ENCODE peak calls at places on chromosomes 12 and 14, in eight cellular contexts. One of them, this sample, is unnamed.

GRCh38 chr12:113220593-113221180 is 577 bp upstream of the TPCN1 start:
- DNase-seq in SK-N-SH: no peak
- DNase-seq in testis: no peak
- DNase-seq in uterus: no peak
- DNase-seq in LNCaP clone FGC: no peak
- DNase-seq in fibroblast of lung: no peak
- DNase-seq in A549: peak; percentile 50
- DNase-seq in BJ: no peak
- DNase-seq in this sample: no peak

GRCh38 chr14:102930753-102931579 is 8.5 kb downstream of the AMN start:
- DNase-seq in SK-N-SH: no peak
- DNase-seq in testis: no peak
- DNase-seq in uterus: no peak
- DNase-seq in LNCaP clone FGC: no peak
- DNase-seq in fibroblast of lung: peak; percentile 29
- DNase-seq in A549: no peak
- DNase-seq in BJ: no peak
- DNase-seq in this sample: peak; percentile 72

GRCh38 chr12:107736914-107737313 is 24.0 kb downstream of the PRDM4 start:
- DNase-seq in SK-N-SH: no peak
- DNase-seq in testis: no peak
- DNase-seq in uterus: no peak
- DNase-seq in LNCaP clone FGC: no peak
- DNase-seq in fibroblast of lung: no peak
- DNase-seq in A549: no peak
- DNase-seq in BJ: no peak
- DNase-seq in this sample: no peak

GRCh38 chr12:14948672-14949071 is 10.3 kb upstream of the ERP27 start:
- DNase-seq in SK-N-SH: no peak
- DNase-seq in testis: peak; percentile 54
- DNase-seq in uterus: peak; percentile 56
- DNase-seq in LNCaP clone FGC: peak; percentile 30
- DNase-seq in fibroblast of lung: peak; percentile 81
- DNase-seq in A549: no peak
- DNase-seq in BJ: no peak
- DNase-seq in this sample: no peak

GRCh38 chr12:10771132-10771733 is 31.2 kb downstream of the TAS2R7 start:
- DNase-seq in SK-N-SH: peak; percentile 22
- DNase-seq in testis: no peak
- DNase-seq in uterus: no peak
- DNase-seq in LNCaP clone FGC: peak; percentile 18
- DNase-seq in fibroblast of lung: peak; percentile 66
- DNase-seq in A549: peak; percentile 15
- DNase-seq in BJ: no peak
- DNase-seq in this sample: no peak

GRCh38 chr14:100692859-100693558 is 33.7 kb upstream of the DLK1 start:
- DNase-seq in SK-N-SH: no peak
- DNase-seq in testis: no peak
- DNase-seq in uterus: no peak
- DNase-seq in LNCaP clone FGC: no peak
- DNase-seq in fibroblast of lung: peak; percentile 82
- DNase-seq in A549: peak; percentile 93
- DNase-seq in BJ: no peak
- DNase-seq in this sample: no peak

GRCh38 chr12:92928431-92928961 is 599 bp downstream of the EEA1 start:
- DNase-seq in SK-N-SH: peak; percentile 77
- DNase-seq in testis: peak; percentile 32
- DNase-seq in uterus: peak; percentile 44
- DNase-seq in LNCaP clone FGC: no peak
- DNase-seq in fibroblast of lung: peak; percentile 12
- DNase-seq in A549: peak; percentile 13
- DNase-seq in BJ: no peak
- DNase-seq in this sample: peak; percentile 80

GRCh38 chr14:89598548-89599186 is 181.6 kb upstream of the FOXN3 start:
- DNase-seq in SK-N-SH: no peak
- DNase-seq in testis: no peak
- DNase-seq in uterus: no peak
- DNase-seq in LNCaP clone FGC: no peak
- DNase-seq in fibroblast of lung: peak; percentile 50
- DNase-seq in A549: no peak
- DNase-seq in BJ: no peak
- DNase-seq in this sample: no peak

GRCh38 chr12:19236656-19237055 is 107.1 kb downstream of the PLEKHA5 start:
- DNase-seq in SK-N-SH: no peak
- DNase-seq in testis: no peak
- DNase-seq in uterus: no peak
- DNase-seq in LNCaP clone FGC: no peak
- DNase-seq in fibroblast of lung: peak; percentile 57
- DNase-seq in A549: no peak
- DNase-seq in BJ: no peak
- DNase-seq in this sample: no peak

GRCh38 chr12:24416423-24417109 is 467.1 kb upstream of the SOX5 start:
- DNase-seq in SK-N-SH: no peak
- DNase-seq in testis: peak; percentile 23
- DNase-seq in uterus: no peak
- DNase-seq in LNCaP clone FGC: no peak
- DNase-seq in fibroblast of lung: no peak
- DNase-seq in A549: no peak
- DNase-seq in BJ: no peak
- DNase-seq in this sample: no peak

GRCh38 chr12:118060301-118061010 is 523 bp downstream of the WSB2 start:
- DNase-seq in SK-N-SH: no peak
- DNase-seq in testis: peak; percentile 46
- DNase-seq in uterus: peak; percentile 60
- DNase-seq in LNCaP clone FGC: no peak
- DNase-seq in fibroblast of lung: no peak
- DNase-seq in A549: peak; percentile 46
- DNase-seq in BJ: no peak
- DNase-seq in this sample: peak; percentile 83

DNA sequence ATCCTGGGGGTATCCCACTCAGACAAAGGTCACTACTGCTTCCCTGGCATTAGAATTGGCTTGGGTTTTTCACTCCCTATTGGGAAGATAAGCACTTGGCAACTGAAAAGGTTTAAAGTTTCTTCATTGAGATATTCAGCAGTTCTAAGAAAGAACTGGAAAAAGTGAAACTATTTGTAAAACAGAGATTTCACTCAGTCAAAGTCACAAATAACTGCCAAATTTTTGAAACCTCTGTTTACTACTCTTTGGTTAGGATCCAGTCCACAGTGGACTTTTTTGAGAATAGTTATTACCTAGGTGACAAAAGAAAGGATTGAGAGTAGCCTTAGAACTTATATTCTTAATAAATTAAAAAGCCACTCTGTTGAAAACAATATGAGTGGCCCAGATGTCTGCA is 84.8 kb downstream of the FIGNL2 start:
- DNase-seq in SK-N-SH: no peak
- DNase-seq in testis: no peak
- DNase-seq in uterus: no peak
- DNase-seq in LNCaP clone FGC: no peak
- DNase-seq in fibroblast of lung: no peak
- DNase-seq in A549: no peak
- DNase-seq in BJ: no peak
- DNase-seq in this sample: no peak
- H3K4me3 ChIP-seq in SK-N-SH: no peak overlapping the region
- H3K4me3 ChIP-seq in testis: no peak overlapping the region
- H3K4me3 ChIP-seq in uterus: no peak overlapping the region
- H3K4me3 ChIP-seq in LNCaP clone FGC: no peak overlapping the region
- H3K4me3 ChIP-seq in fibroblast of lung: no peak overlapping the region
- H3K4me3 ChIP-seq in A549: no peak overlapping the region
- H3K4me3 ChIP-seq in BJ: no peak overlapping the region
- H3K4me3 ChIP-seq in this sample: no peak overlapping the region

GRCh38 chr12:52648012-52648550 is 3.9 kb downstream of the KRT2 start:
- DNase-seq in SK-N-SH: no peak
- DNase-seq in testis: no peak
- DNase-seq in uterus: no peak
- DNase-seq in LNCaP clone FGC: no peak
- DNase-seq in fibroblast of lung: no peak
- DNase-seq in A549: no peak
- DNase-seq in BJ: no peak
- DNase-seq in this sample: peak; percentile 29

GRCh38 chr12:52651726-52652261 is at the start of gene KRT2:
- DNase-seq in SK-N-SH: no peak
- DNase-seq in testis: no peak
- DNase-seq in uterus: no peak
- DNase-seq in LNCaP clone FGC: no peak
- DNase-seq in fibroblast of lung: no peak
- DNase-seq in A549: no peak
- DNase-seq in BJ: no peak
- DNase-seq in this sample: peak; percentile 58

GRCh38 chr12:52647601-52648000 is 4.4 kb downstream of the KRT2 start:
- DNase-seq in SK-N-SH: no peak
- DNase-seq in testis: no peak
- DNase-seq in uterus: no peak
- DNase-seq in LNCaP clone FGC: no peak
- DNase-seq in fibroblast of lung: no peak
- DNase-seq in A549: no peak
- DNase-seq in BJ: no peak
- DNase-seq in this sample: peak; percentile 52

GRCh38 chr12:52649066-52649465 is 2.9 kb downstream of the KRT2 start:
- DNase-seq in SK-N-SH: no peak
- DNase-seq in testis: no peak
- DNase-seq in uterus: no peak
- DNase-seq in LNCaP clone FGC: no peak
- DNase-seq in fibroblast of lung: no peak
- DNase-seq in A549: no peak
- DNase-seq in BJ: no peak
- DNase-seq in this sample: peak; percentile 56

GRCh38 chr12:52650520-52651081 is 1.4 kb downstream of the KRT2 start:
- DNase-seq in SK-N-SH: no peak
- DNase-seq in testis: peak; percentile 23
- DNase-seq in uterus: peak; percentile 45
- DNase-seq in LNCaP clone FGC: peak; percentile 98
- DNase-seq in fibroblast of lung: no peak
- DNase-seq in A549: no peak
- DNase-seq in BJ: no peak
- DNase-seq in this sample: peak; percentile 54
- H3K4me3 ChIP-seq in SK-N-SH: no peak overlapping the region
- H3K4me3 ChIP-seq in testis: no peak overlapping the region
- H3K4me3 ChIP-seq in uterus: peak overlapping the region; percentile 4
- H3K4me3 ChIP-seq in LNCaP clone FGC: peak overlapping the region; percentile 5
- H3K4me3 ChIP-seq in fibroblast of lung: no peak overlapping the region
- H3K4me3 ChIP-seq in A549: no peak overlapping the region
- H3K4me3 ChIP-seq in BJ: no peak overlapping the region
- H3K4me3 ChIP-seq in this sample: no peak overlapping the region

DNA sequence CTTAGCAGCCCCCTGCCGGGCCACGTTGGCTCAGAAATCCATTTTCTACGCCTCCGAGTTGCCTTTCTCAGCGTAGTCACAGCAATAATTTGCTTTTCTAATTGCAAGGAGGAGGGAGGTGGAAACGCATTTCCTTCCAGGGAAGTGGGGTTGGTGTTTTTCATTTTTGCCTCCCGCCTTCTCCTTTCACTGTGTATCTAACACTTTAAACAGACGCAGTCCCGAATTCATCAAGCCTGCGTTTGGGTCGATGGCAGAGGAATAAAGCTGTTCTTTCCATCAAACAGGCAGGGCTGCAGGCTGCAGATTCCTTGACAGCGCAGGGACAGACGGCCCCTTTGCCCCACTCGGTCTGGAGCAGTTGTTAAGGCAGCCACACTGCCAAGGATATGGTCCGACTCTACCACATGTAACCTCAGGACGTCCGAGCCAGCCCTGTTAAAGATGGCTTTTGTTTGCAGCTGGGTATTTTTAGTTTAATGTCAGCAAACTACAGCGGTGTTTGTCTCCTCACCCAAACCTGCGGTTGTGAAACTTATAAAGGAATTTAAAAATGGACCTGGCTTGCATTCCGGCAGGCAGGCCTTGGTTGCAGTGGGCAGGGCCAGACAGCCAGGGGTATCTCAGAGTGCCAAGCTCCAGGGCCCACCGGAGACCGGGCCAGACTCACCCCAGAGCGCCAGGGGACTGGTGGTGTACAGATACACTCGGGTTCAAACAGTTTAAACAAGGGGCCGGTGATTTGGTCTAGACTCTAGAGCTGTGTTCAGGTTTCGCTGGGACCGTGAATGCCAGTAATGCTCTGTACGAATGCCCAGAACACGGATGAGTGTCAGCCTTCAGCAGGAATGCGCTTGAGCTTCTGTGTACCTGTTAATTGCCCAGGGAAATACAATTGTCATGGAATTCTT is 2.2 kb downstream of the CHST11 start:
- DNase-seq in SK-N-SH: peak; percentile 28
- DNase-seq in testis: peak; percentile 56
- DNase-seq in uterus: no peak
- DNase-seq in LNCaP clone FGC: no peak
- DNase-seq in fibroblast of lung: no peak
- DNase-seq in A549: peak; percentile 19
- DNase-seq in BJ: no peak
- DNase-seq in this sample: no peak
- H3K4me3 ChIP-seq in SK-N-SH: peak overlapping the region; percentile 92
- H3K4me3 ChIP-seq in testis: peak overlapping the region; percentile 92
- H3K4me3 ChIP-seq in uterus: peak overlapping the region; percentile 70
- H3K4me3 ChIP-seq in LNCaP clone FGC: no peak overlapping the region
- H3K4me3 ChIP-seq in fibroblast of lung: peak overlapping the region; percentile 87
- H3K4me3 ChIP-seq in A549: peak overlapping the region; percentile 87
- H3K4me3 ChIP-seq in BJ: peak overlapping the region; percentile 68
- H3K4me3 ChIP-seq in this sample: peak overlapping the region; percentile 90

GRCh38 chr14:63295991-63296630 is 22.6 kb downstream of the GPHB5 start:
- DNase-seq in SK-N-SH: no peak
- DNase-seq in testis: no peak
- DNase-seq in uterus: no peak
- DNase-seq in LNCaP clone FGC: no peak
- DNase-seq in fibroblast of lung: no peak
- DNase-seq in A549: no peak
- DNase-seq in BJ: no peak
- DNase-seq in this sample: no peak

GRCh38 chr14:63297387-63297786 is 21.3 kb downstream of the GPHB5 start:
- DNase-seq in SK-N-SH: no peak
- DNase-seq in testis: no peak
- DNase-seq in uterus: no peak
- DNase-seq in LNCaP clone FGC: no peak
- DNase-seq in fibroblast of lung: no peak
- DNase-seq in A549: no peak
- DNase-seq in BJ: no peak
- DNase-seq in this sample: no peak

GRCh38 chr14:63290741-63291286 is 27.9 kb downstream of the GPHB5 start:
- DNase-seq in SK-N-SH: no peak
- DNase-seq in testis: no peak
- DNase-seq in uterus: no peak
- DNase-seq in LNCaP clone FGC: no peak
- DNase-seq in fibroblast of lung: no peak
- DNase-seq in A549: no peak
- DNase-seq in BJ: no peak
- DNase-seq in this sample: no peak

GRCh38 chr14:63292805-63293204 is 25.9 kb downstream of the GPHB5 start:
- DNase-seq in SK-N-SH: no peak
- DNase-seq in testis: no peak
- DNase-seq in uterus: no peak
- DNase-seq in LNCaP clone FGC: no peak
- DNase-seq in fibroblast of lung: no peak
- DNase-seq in A549: no peak
- DNase-seq in BJ: no peak
- DNase-seq in this sample: no peak

DNA sequence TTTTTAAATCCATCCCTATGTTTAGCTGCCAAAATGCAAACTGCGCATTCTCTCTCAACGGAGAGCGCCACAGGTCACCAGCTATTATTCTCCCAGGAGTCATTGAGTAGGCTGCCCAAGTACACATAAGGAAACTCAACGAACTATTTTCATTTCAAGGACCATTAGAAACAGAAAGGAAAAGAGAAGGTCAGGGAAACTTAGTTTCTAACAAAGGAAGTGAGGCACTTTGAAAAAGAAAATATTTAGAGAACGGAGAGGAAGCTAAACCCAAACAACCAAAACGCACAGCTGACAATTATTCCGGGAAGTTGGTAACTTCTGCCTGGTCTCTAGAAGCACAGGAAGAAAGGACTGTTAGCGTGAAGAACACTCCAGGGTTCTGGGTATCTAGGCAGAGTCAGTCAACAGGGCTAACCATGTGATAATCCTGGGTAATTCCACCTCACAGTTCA is 23.5 kb downstream of the GPHB5 start:
- DNase-seq in SK-N-SH: no peak
- DNase-seq in testis: no peak
- DNase-seq in uterus: no peak
- DNase-seq in LNCaP clone FGC: no peak
- DNase-seq in fibroblast of lung: no peak
- DNase-seq in A549: no peak
- DNase-seq in BJ: no peak
- DNase-seq in this sample: no peak
- H3K4me3 ChIP-seq in SK-N-SH: no peak overlapping the region
- H3K4me3 ChIP-seq in testis: no peak overlapping the region
- H3K4me3 ChIP-seq in uterus: no peak overlapping the region
- H3K4me3 ChIP-seq in LNCaP clone FGC: no peak overlapping the region
- H3K4me3 ChIP-seq in fibroblast of lung: no peak overlapping the region
- H3K4me3 ChIP-seq in A549: no peak overlapping the region
- H3K4me3 ChIP-seq in BJ: no peak overlapping the region
- H3K4me3 ChIP-seq in this sample: peak overlapping the region; percentile 32

This sample was measured in coronary artery.